ENCODE peak calls at places on chromosome 6, in eight cellular contexts. N is GM23338, F is upper lobe of right lung, E is pancreas, C is HepG2, Y is GM23248, U is neural progenitor cell, D is esophagus squamous epithelium. K is an unnamed sample.

GRCh38 chr6:86856937-86857563 is 80.3 kb upstream of the HTR1E start:
- DNase-seq in N (peak; percentile 82), F (no peak), E (no peak), C (peak; percentile 33), Y (peak; percentile 60), U (peak; percentile 71), D (no peak), K (no peak)

GRCh38 chr6:132190097-132190814 is 211.0 kb downstream of the MOXD1 start:
- DNase-seq in N (no peak), F (no peak), E (no peak), C (no peak), Y (peak; percentile 46), U (no peak), D (no peak), K (no peak)

GRCh38 chr6:11607381-11607780 is 69.8 kb downstream of the TMEM170B start:
- DNase-seq in N (no peak), F (no peak), E (no peak), C (no peak), Y (no peak), U (no peak), D (no peak), K (no peak)

GRCh38 chr6:56789342-56789741 is 146.7 kb upstream of the DST start:
- DNase-seq in N (no peak), F (no peak), E (no peak), C (no peak), Y (no peak), U (no peak), D (no peak), K (no peak)

GRCh38 chr6:117906905-117907599 is at the start of gene SLC35F1:
- DNase-seq in N (peak; percentile 88), F (peak; percentile 69), E (peak; percentile 39), C (peak; percentile 5), Y (peak; percentile 47), U (peak; percentile 89), D (no peak), K (peak; percentile 33)

GRCh38 chr6:50145125-50145524 is 95.4 kb upstream of the DEFB112 start:
- DNase-seq in N (peak; percentile 31), F (no peak), E (no peak), C (peak; percentile 11), Y (peak; percentile 27), U (peak; percentile 5), D (no peak), K (no peak)

GRCh38 chr6:52514514-52514913 is 62.3 kb downstream of the TRAM2 start:
- DNase-seq in N (no peak), F (no peak), E (no peak), C (no peak), Y (peak; percentile 90), U (no peak), D (no peak), K (no peak)

GRCh38 chr6:112947507-112947906 is 600.4 kb downstream of the RFPL4B start:
- DNase-seq in N (no peak), F (no peak), E (no peak), C (no peak), Y (no peak), U (no peak), D (no peak), K (no peak)

GRCh38 chr6:29887330-29887818 is 55.0 kb upstream of the HLA-A start:
- DNase-seq in N (peak; percentile 67), F (peak; percentile 78), E (peak; percentile 35), C (no peak), Y (peak; percentile 64), U (peak; percentile 34), D (no peak), K (peak; percentile 58)

GRCh38 chr6:11324453-11325023 is 92.1 kb upstream of the NEDD9 start:
- DNase-seq in N (no peak), F (no peak), E (no peak), C (no peak), Y (no peak), U (no peak), D (no peak), K (no peak)

GRCh38 chr6:97689078-97689754 is 406.2 kb upstream of the MMS22L start:
- DNase-seq in N (peak; percentile 74), F (no peak), E (no peak), C (no peak), Y (no peak), U (no peak), D (no peak), K (no peak)

GRCh38 chr6:91486200-91486599 is 899.3 kb upstream of the MAP3K7 start:
- DNase-seq in N (no peak), F (no peak), E (no peak), C (no peak), Y (no peak), U (no peak), D (no peak), K (no peak)

GRCh38 chr6:141498980-141499379 is 633.7 kb upstream of the GJE1 start:
- DNase-seq in N (no peak), F (no peak), E (no peak), C (no peak), Y (no peak), U (no peak), D (no peak), K (no peak)

DNA sequence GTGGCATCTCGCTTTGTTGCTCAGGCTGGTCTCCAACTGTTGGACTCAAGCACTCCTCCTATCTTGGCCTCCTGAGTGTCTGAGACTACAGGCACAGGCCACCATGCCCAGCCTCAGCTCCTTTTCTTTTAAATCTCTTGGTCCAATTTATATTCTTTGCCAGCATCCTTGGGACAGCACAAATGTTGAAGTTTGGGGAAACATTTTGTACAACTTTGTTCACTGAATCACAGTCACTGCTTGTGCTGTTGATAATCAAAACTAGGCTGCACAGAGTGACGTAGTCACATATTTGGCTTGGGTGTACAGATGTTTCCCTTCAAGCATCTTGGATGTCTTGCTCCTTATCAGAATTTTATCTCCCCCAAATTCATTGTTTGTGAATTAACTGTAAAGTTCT is 17.8 kb downstream of the CARMIL1 start:
- DNase-seq in N (no peak), F (no peak), E (no peak), C (no peak), Y (peak; percentile 36), U (no peak), D (no peak), K (no peak)
- H3K4me1 ChIP-seq in N (peaks cover 24% of the 10 kb centered on the region), F (peaks cover 38% of the 10 kb centered on the region), E (no peaks in the 10 kb centered on the region), C (no peaks in the 10 kb centered on the region), Y (peaks cover 23% of the 10 kb centered on the region), U (peaks cover 15% of the 10 kb centered on the region), D (peaks cover 6% of the 10 kb centered on the region), K (peaks cover 16% of the 10 kb centered on the region)

GRCh38 chr6:111771629-111772028 is 101.6 kb downstream of the FYN start:
- DNase-seq in N (peak; percentile 26), F (no peak), E (no peak), C (no peak), Y (no peak), U (no peak), D (no peak), K (no peak)
- H3K4me1 ChIP-seq in N (peaks cover 24% of the 10 kb centered on the region), F (no peaks in the 10 kb centered on the region), E (no peaks in the 10 kb centered on the region), C (no peaks in the 10 kb centered on the region), Y (peaks cover 37% of the 10 kb centered on the region), U (peaks cover 14% of the 10 kb centered on the region), D (peaks cover 4% of the 10 kb centered on the region), K (no peaks in the 10 kb centered on the region)

GRCh38 chr6:43271103-43271815 is 26.8 kb upstream of the SLC22A7 start:
- DNase-seq in N (no peak), F (no peak), E (no peak), C (no peak), Y (no peak), U (no peak), D (no peak), K (no peak)
- H3K4me1 ChIP-seq in N (peaks cover 17% of the 10 kb centered on the region), F (peaks cover 6% of the 10 kb centered on the region), E (peaks cover 16% of the 10 kb centered on the region), C (peaks cover 96% of the 10 kb centered on the region), Y (no peaks in the 10 kb centered on the region), U (peaks cover 31% of the 10 kb centered on the region), D (peaks cover 20% of the 10 kb centered on the region), K (peaks cover 28% of the 10 kb centered on the region)

GRCh38 chr6:33433001-33433559 is 13.2 kb downstream of the SYNGAP1 start:
- DNase-seq in N (peak; percentile 73), F (no peak), E (no peak), C (no peak), Y (no peak), U (peak; percentile 35), D (no peak), K (no peak)

GRCh38 chr6:33430991-33431879 is 11.4 kb downstream of the SYNGAP1 start:
- DNase-seq in N (peak; percentile 97), F (no peak), E (no peak), C (peak; percentile 46), Y (peak; percentile 64), U (peak; percentile 92), D (no peak), K (no peak)

GRCh38 chr6:33433560-33434191 is 13.8 kb downstream of the SYNGAP1 start:
- DNase-seq in N (peak; percentile 64), F (no peak), E (no peak), C (no peak), Y (no peak), U (peak; percentile 55), D (no peak), K (no peak)

GRCh38 chr6:33432546-33432945 is 12.7 kb downstream of the SYNGAP1 start:
- DNase-seq in N (no peak), F (no peak), E (no peak), C (no peak), Y (no peak), U (no peak), D (no peak), K (no peak)

GRCh38 chr6:33431880-33432541 is 12.1 kb downstream of the SYNGAP1 start:
- DNase-seq in N (peak; percentile 66), F (no peak), E (no peak), C (no peak), Y (no peak), U (peak; percentile 25), D (no peak), K (no peak)
- H3K4me1 ChIP-seq in N (peaks cover 58% of the 10 kb centered on the region), F (peaks cover 40% of the 10 kb centered on the region), E (no peaks in the 10 kb centered on the region), C (peaks cover 41% of the 10 kb centered on the region), Y (peaks cover 10% of the 10 kb centered on the region), U (peaks cover 64% of the 10 kb centered on the region), D (peaks cover 40% of the 10 kb centered on the region), K (peaks cover 49% of the 10 kb centered on the region)

GRCh38 chr6:14822689-14823088 is 423.2 kb upstream of the JARID2 start:
- DNase-seq in N (no peak), F (no peak), E (no peak), C (no peak), Y (peak; percentile 22), U (no peak), D (no peak), K (no peak)
- H3K4me1 ChIP-seq in N (peaks cover 41% of the 10 kb centered on the region), F (no peaks in the 10 kb centered on the region), E (no peaks in the 10 kb centered on the region), C (no peaks in the 10 kb centered on the region), Y (peaks cover 21% of the 10 kb centered on the region), U (peaks cover 45% of the 10 kb centered on the region), D (no peaks in the 10 kb centered on the region), K (peaks cover 9% of the 10 kb centered on the region)

GRCh38 chr6:75279418-75279817 is 5.2 kb downstream of the TMEM30A start:
- DNase-seq in N (no peak), F (no peak), E (no peak), C (no peak), Y (no peak), U (no peak), D (no peak), K (no peak)
- H3K4me1 ChIP-seq in N (peaks cover 64% of the 10 kb centered on the region), F (peaks cover 58% of the 10 kb centered on the region), E (peaks cover 47% of the 10 kb centered on the region), C (peaks cover 42% of the 10 kb centered on the region), Y (peaks cover 66% of the 10 kb centered on the region), U (peaks cover 47% of the 10 kb centered on the region), D (peaks cover 25% of the 10 kb centered on the region), K (peaks cover 83% of the 10 kb centered on the region)

DNA sequence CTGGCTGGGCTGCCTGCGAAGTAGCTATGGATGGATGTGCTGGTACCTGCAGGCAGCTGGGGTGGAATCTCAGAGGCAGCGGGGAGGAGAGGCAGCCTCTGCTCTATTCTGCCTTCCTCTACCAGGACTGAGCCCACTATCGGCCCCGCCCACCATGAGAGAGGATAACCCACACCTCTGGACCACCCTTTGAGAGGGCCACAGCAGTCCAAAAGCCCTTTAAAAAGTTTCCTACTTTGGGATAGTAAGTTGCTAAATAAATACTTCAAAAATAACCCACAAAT is 36.1 kb downstream of the EZR start:
- DNase-seq in N (no peak), F (no peak), E (no peak), C (no peak), Y (no peak), U (no peak), D (no peak), K (no peak)
- H3K4me1 ChIP-seq in N (no peaks in the 10 kb centered on the region), F (peaks cover 13% of the 10 kb centered on the region), E (peaks cover 23% of the 10 kb centered on the region), C (no peaks in the 10 kb centered on the region), Y (peaks cover 3% of the 10 kb centered on the region), U (no peaks in the 10 kb centered on the region), D (peaks cover 13% of the 10 kb centered on the region), K (no peaks in the 10 kb centered on the region)